ENCODE peak calls at places on chromosomes 12 and 14, in four cellular contexts. P is CD8-positive, alpha-beta memory T cell; H is colonic mucosa; B is left ventricle myocardium inferior. Y is an unnamed sample. For H3K9me3, the result is how much of the 10 kb centered on the place peaks cover.

GRCh38 chr14:30142216-30142615 is 214.6 kb upstream of the PRKD1 start:
- DNase-seq in P (no peak), H (no peak), B (no peak), Y (no peak)

GRCh38 chr14:92563359-92563758 is 49.8 kb downstream of the RIN3 start:
- DNase-seq in P (no peak), H (no peak), B (no peak), Y (no peak)

GRCh38 chr14:35949933-35950332 is 123.8 kb downstream of the BRMS1L start:
- DNase-seq in P (no peak), H (no peak), B (no peak), Y (no peak)

GRCh38 chr12:79681008-79681590 is 9.7 kb downstream of the PAWR start:
- DNase-seq in P (no peak), H (no peak), B (no peak), Y (no peak)

GRCh38 chr12:47822863-47823262 is 3.2 kb upstream of the HDAC7 start:
- DNase-seq in P (no peak), H (no peak), B (no peak), Y (no peak)

GRCh38 chr12:68200854-68201253 is 24.8 kb downstream of the IL26 start:
- DNase-seq in P (no peak), H (no peak), B (no peak), Y (no peak)

GRCh38 chr14:21248338-21248737 is 20.9 kb downstream of the HNRNPC start:
- DNase-seq in P (no peak), H (no peak), B (no peak), Y (no peak)

GRCh38 chr12:77122661-77123060 is 57.3 kb upstream of the E2F7 start:
- DNase-seq in P (no peak), H (no peak), B (no peak), Y (no peak)

GRCh38 chr14:69077841-69078240 is 75.1 kb downstream of the DCAF5 start:
- DNase-seq in P (no peak), H (no peak), B (no peak), Y (no peak)

GRCh38 chr12:9757433-9758025 is 3.2 kb downstream of the CD69 start:
- DNase-seq in P (no peak), H (no peak), B (no peak), Y (no peak)

GRCh38 chr12:41531147-41531829 is 343.2 kb downstream of the PDZRN4 start:
- DNase-seq in P (no peak), H (peak), B (peak), Y (no peak)

GRCh38 chr14:22536853-22537338 is 52.1 kb downstream of the DAD1 start:
- DNase-seq in P (peak), H (peak), B (no peak), Y (no peak)

GRCh38 chr12:51216652-51217051 is 1.2 kb downstream of the POU6F1 start:
- DNase-seq in P (no peak), H (no peak), B (no peak), Y (no peak)
- H3K4me3 ChIP-seq in P (no peak), H (peak), B (peak), Y (peak)

GRCh38 chr14:98368916-98369315 is 903.1 kb downstream of the BCL11B start:
- DNase-seq in P (no peak), H (no peak), B (no peak), Y (no peak)
- H3K9me3 ChIP-seq in P (under half), H (under half), B (under half), Y (under half)

DNA sequence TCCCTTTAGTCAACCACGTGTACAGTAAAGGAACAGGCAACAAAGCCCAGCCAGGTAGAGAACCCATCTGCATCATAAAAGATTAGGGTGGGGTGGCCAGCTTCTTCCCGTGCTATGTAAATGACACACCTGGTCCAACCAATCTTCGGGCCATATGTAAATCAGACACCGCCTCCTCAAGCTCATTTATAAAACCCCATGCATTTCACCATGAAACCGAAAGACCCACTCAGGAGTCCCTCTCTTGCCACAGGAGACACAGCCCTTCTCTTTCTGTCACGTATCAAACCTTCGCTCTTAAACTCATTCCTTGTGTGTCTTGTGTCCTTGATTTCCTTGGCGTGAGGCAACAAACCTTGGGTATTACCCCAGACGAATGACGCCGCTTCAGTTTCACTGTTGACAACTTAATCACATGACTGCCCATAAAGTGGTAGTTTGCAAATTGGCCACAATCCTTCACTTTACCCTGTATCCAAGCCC is 59.8 kb upstream of the TBPL2 start:
- DNase-seq in P (no peak), H (peak), B (no peak), Y (no peak)
- H3K4me3 ChIP-seq in P (no peak), H (peak), B (no peak), Y (no peak)

DNA sequence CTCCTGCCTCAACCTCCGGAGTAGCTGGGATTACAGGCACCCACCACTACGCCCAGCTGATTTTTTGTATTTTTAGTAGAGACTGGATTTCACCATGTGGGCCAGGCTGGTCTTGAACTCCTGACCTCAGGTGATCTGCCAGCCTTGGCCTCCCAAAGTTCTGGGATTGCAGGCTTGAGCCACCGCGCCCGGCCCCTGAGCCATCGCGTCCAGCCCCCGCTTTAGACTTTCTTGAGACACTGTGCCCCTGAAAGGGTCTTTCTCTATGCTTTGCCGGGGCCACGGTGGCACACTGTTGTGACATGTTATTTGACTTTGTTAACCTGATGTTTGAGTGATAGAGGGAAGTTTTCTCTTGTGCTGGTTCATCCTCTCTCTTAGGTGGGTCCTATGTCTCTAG is 186.4 kb downstream of the BTG1 start:
- DNase-seq in P (no peak), H (no peak), B (no peak), Y (no peak)
- H3K9me3 ChIP-seq in P (under half), H (under half), B (under half), Y (under half)

DNA sequence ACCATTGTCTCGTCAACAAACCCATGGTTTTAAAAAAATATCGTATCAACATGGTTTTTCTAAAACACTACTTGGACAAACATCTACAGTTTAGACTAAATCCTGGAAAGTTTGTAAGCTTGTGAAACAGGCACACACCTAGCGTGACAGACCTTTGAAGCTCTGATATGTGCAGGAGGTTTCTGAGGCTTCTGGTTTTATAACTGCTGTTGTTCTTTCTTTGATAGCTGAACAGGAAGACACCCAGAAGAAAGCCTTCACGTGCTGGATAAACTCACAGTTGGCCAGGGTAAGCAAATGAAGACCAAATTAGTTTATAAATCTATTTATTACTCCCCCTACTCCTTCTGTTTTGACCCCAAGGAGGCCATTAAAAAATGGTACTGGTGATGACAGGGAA is 87.6 kb downstream of the SYNE2 start:
- DNase-seq in P (no peak), H (no peak), B (no peak), Y (no peak)
- H3K4me3 ChIP-seq in P (no peak), H (no peak), B (no peak), Y (no peak)

GRCh38 chr12:114167431-114167830 is 201.3 kb upstream of the RBM19 start:
- DNase-seq in P (no peak), H (no peak), B (no peak), Y (no peak)

GRCh38 chr12:114166360-114166759 is 200.2 kb upstream of the RBM19 start:
- DNase-seq in P (no peak), H (no peak), B (no peak), Y (peak)

GRCh38 chr12:114163766-114164165 is 197.6 kb upstream of the RBM19 start:
- DNase-seq in P (no peak), H (no peak), B (no peak), Y (no peak)

GRCh38 chr12:114165921-114166320 is 199.8 kb upstream of the RBM19 start:
- DNase-seq in P (no peak), H (no peak), B (no peak), Y (no peak)

DNA sequence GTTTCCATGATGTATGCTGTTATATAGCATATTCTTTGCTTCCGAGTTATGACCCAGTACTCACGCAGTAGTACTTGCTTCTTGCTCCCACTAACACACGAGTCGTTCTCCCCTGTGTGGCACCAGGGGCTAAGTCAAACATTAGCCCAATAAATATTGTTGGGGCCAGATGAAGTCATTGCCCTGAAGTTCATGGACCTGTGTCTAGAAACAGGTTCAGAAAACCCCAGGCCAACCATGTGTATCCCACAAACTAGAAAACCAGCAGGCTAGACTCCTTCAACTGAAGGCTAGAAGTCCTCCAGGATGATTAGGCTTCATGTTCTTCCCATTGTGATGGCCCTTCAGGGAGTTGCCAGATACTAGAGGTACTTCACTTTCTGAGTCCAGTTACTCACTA is 198.2 kb upstream of the RBM19 start:
- DNase-seq in P (no peak), H (no peak), B (no peak), Y (no peak)
- H3K9me3 ChIP-seq in P (under half), H (under half), B (under half), Y (under half)

Y was measured in SJCRH30.